ENCODE peak calls at places on chromosomes 7 and 10, in four cellular contexts. Q is PC-3, D is Calu3, O is RWPE2. G is an unnamed sample.

GRCh38 chr7:69947998-69948397 is 349.7 kb downstream of the AUTS2 start:
- DNase-seq in D (no peak), O (no peak), Q (no peak), G (no peak)

GRCh38 chr10:70558871-70559810 is 43.4 kb downstream of the PRF1 start:
- DNase-seq in O (peak), Q (peak), D (peak), G (no peak)

GRCh38 chr7:131581241-131582157 is 25.1 kb upstream of the PODXL start:
- DNase-seq in Q (no peak), O (no peak), D (peak), G (no peak)

GRCh38 chr10:89427629-89428028 is 13.3 kb downstream of the IFIT5 start:
- DNase-seq in O (no peak), D (no peak), Q (peak), G (no peak)

GRCh38 chr7:2609001-2609411 is 22.8 kb upstream of the TTYH3 start:
- DNase-seq in D (no peak), O (no peak), Q (peak), G (no peak)

GRCh38 chr7:29852457-29852856 is 46.1 kb downstream of the WIPF3 start:
- DNase-seq in Q (peak), O (no peak), D (no peak), G (no peak)

GRCh38 chr10:89861584-89862287 is 160.3 kb downstream of the KIF20B start:
- DNase-seq in Q (peak), O (no peak), D (peak), G (no peak)

GRCh38 chr10:22308390-22308789 is 7.8 kb upstream of the COMMD3 start:
- DNase-seq in O (no peak), D (no peak), Q (peak), G (no peak)

GRCh38 chr10:75403144-75404022 is 1.8 kb upstream of the ZNF503 start:
- DNase-seq in D (peak), Q (peak), O (no peak), G (peak)

GRCh38 chr7:69847921-69848612 is 249.8 kb downstream of the AUTS2 start:
- DNase-seq in D (no peak), O (no peak), Q (no peak), G (no peak)

GRCh38 chr7:28069788-28070187 is 110.8 kb downstream of the JAZF1 start:
- DNase-seq in O (no peak), D (no peak), Q (no peak), G (no peak)

GRCh38 chr10:14481752-14482151 is 151.0 kb upstream of the FRMD4A start:
- DNase-seq in Q (no peak), O (no peak), D (no peak), G (no peak)

GRCh38 chr7:47720141-47720906 is 138.4 kb upstream of the TNS3 start:
- DNase-seq in D (no peak), O (no peak), Q (no peak), G (peak)

GRCh38 chr10:96263173-96263572 is 8.2 kb downstream of the BLNK start:
- DNase-seq in Q (no peak), O (no peak), D (no peak), G (no peak)

GRCh38 chr7:151704969-151705743 is 171.8 kb downstream of the PRKAG2 start:
- DNase-seq in O (no peak), D (no peak), Q (no peak), G (no peak)

GRCh38 chr7:81201188-81201587 is 282.3 kb upstream of the SEMA3C start:
- DNase-seq in D (no peak), Q (no peak), O (no peak), G (no peak)

GRCh38 chr10:44628921-44629320 is 244.0 kb upstream of the CXCL12 start:
- DNase-seq in Q (peak), D (no peak), O (no peak), G (no peak)

GRCh38 chr10:87845624-87846377 is 17.5 kb downstream of the KLLN start:
- DNase-seq in O (no peak), D (no peak), Q (peak), G (no peak)

GRCh38 chr10:124205432-124205831 is 112.0 kb upstream of the CHST15 start:
- DNase-seq in O (no peak), D (no peak), Q (no peak), G (no peak)

GRCh38 chr10:103193820-103194529 is 903 bp upstream of the NT5C2 start:
- DNase-seq in O (no peak), D (no peak), Q (peak), G (no peak)

GRCh38 chr7:107773027-107773426 is 29.1 kb downstream of the CBLL1 start:
- DNase-seq in Q (no peak), O (no peak), D (no peak), G (no peak)

GRCh38 chr10:24418532-24418931 is 209.6 kb downstream of the KIAA1217 start:
- DNase-seq in D (no peak), Q (peak), O (no peak), G (no peak)
- TF ChIP-seq CTCF in D (peak), Q (peak), O (peak), G (no peak)

GRCh38 chr10:128631801-128632241 is 505.6 kb upstream of the MKI67 start:
- DNase-seq in O (no peak), D (no peak), Q (no peak), G (no peak)
- TF ChIP-seq CTCF in O (peak), D (no peak), Q (peak), G (peak)

GRCh38 chr10:84139126-84140035 is at the start of gene GHITM:
- DNase-seq in D (peak), O (peak), Q (peak), G (peak)
- TF ChIP-seq CTCF in D (peak), O (no peak), Q (no peak), G (peak)

DNA sequence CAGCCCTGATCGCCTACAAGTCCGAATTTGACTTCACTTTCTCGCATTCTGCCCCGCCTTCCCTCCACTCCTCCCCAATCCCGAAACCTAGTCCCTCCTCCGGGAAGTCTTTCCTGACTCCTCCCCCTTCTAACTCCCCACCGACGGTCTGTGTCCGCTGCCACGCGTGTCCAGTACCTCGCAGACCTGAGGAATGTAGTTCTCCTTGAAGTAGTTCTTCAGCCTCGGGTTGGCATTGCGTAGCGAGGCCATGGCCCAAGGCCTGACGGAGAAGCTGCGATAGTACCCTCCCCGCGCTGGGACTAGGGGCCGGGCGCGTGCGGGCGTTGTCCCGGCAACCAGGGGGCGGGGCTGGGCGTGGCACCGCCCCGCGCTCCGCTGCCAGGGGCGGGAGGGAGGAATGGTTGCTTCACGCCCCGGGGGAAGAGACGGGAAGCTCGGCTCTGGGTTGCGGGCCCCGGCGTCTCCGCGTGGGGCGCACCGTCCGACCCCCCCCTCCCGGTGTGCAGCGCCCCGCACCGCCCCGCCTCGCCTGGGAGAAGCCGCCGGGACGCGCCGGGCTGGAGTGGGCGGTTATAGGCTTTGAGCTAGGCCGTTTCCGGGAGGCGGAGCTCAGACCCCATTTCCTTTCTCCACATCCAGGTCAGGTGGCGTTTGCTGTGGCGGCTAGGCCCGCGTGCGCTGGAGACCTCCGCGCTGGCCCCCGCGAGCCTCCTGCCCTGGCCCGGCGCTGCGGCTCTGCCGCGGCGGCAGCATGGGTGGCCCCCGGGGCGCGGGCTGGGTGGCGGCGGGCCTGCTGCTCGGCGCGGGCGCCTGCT is at the start of the genes ARMC10 and FBXL13:
- DNase-seq in D (peak), Q (peak), O (peak), G (peak)
- TF ChIP-seq CTCF in D (no peak), Q (no peak), O (peak), G (peak)

GRCh38 chr7:44240983-44241510 is 40.3 kb downstream of the YKT6 start:
- DNase-seq in O (no peak), Q (peak), D (peak), G (no peak)

GRCh38 chr7:44247868-44248651 is 47.3 kb downstream of the YKT6 start:
- DNase-seq in O (no peak), Q (no peak), D (no peak), G (no peak)

GRCh38 chr7:44246396-44247113 is 45.8 kb downstream of the YKT6 start:
- DNase-seq in O (no peak), Q (no peak), D (no peak), G (no peak)

GRCh38 chr7:44242091-44242490 is 41.3 kb downstream of the YKT6 start:
- DNase-seq in D (no peak), Q (no peak), O (no peak), G (no peak)

DNA sequence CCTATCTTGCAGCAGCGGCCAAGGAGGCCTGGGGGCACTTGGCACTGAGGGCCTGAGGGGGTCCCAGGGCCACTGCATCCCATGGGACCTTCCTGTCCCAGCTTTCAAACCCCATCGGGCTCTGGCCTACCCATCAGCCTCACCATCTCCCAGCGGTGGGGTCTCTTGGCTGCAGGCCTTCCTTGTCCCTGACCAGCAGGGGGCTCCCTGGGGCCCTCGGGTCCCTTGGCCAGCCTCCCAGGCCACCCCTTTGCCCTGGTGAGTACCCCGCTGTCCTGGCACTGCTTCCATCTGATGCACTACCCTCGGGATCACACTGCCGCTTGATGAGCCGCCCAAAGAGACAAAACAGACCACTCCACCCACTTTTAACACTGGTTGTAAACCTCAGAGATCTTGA is 43.5 kb downstream of the YKT6 start:
- DNase-seq in D (peak), Q (peak), O (no peak), G (no peak)
- TF ChIP-seq CTCF in D (peak), Q (peak), O (peak), G (peak)

GRCh38 chr10:100634034-100634433 is 98.3 kb downstream of the HIF1AN start:
- DNase-seq in D (no peak), Q (no peak), O (no peak), G (no peak)

GRCh38 chr10:100642295-100642994 is 102.9 kb upstream of the PAX2 start:
- DNase-seq in Q (no peak), O (no peak), D (no peak), G (no peak)

GRCh38 chr10:100632027-100632426 is 96.3 kb downstream of the HIF1AN start:
- DNase-seq in O (no peak), D (no peak), Q (no peak), G (no peak)

GRCh38 chr10:100636848-100637553 is 101.3 kb downstream of the HIF1AN start:
- DNase-seq in O (no peak), D (no peak), Q (no peak), G (no peak)

DNA sequence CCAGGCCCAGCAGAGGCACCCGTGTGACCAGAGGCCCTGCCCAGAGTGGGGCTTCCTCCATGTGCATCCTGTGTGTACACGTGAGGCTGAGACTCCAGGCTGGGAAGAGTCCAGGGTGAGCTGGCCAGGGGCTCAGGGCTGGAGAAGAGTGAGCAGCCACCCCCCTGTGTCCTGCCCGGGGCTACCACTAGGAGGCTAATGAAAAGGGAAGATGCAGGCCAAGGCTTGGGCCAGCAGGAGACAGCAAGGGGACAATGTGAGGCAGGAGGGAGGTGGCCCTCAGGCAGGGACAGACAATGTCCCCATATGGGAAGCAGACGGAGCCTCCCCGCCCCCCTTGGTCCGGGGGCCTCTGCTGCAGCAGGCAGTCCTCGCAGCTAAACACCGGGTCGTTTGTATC is 102.0 kb downstream of the HIF1AN start:
- DNase-seq in O (no peak), D (peak), Q (peak), G (no peak)
- TF ChIP-seq CTCF in O (no peak), D (no peak), Q (peak), G (peak)

G was measured in type B pancreatic cell.